ENCODE peak calls at places on chromosomes 13 and 19, in six cellular contexts. B is AML-193, J is B cell, O is GDM1, W is neural progenitor cell, R is esophagus squamous epithelium. M is an unnamed sample.

GRCh38 chr13:30572859-30573275 is 44.9 kb upstream of the USPL1 start:
- DNase-seq in W (no peak), R (no peak), B (peak), O (peak), J (peak), M (peak)

GRCh38 chr13:37685206-37685605 is 86.6 kb upstream of the POSTN start:
- DNase-seq in R (no peak), W (no peak), B (no peak), O (no peak), J (no peak), M (no peak)

GRCh38 chr19:37930416-37930815 is 23.4 kb downstream of the SIPA1L3 start:
- DNase-seq in B (no peak), J (no peak), W (no peak), R (no peak), O (no peak), M (no peak)

GRCh38 chr19:57841364-57841763 is 8.3 kb upstream of the ZNF587 start:
- DNase-seq in R (no peak), W (no peak), J (no peak), O (no peak), B (no peak), M (no peak)

GRCh38 chr13:47033216-47033615 is 136.4 kb upstream of the HTR2A start:
- DNase-seq in R (no peak), J (no peak), O (no peak), B (no peak), W (no peak), M (no peak)

GRCh38 chr19:38559428-38560401 is 58.0 kb downstream of the MAP4K1 start:
- DNase-seq in R (no peak), O (no peak), J (no peak), W (no peak), B (no peak), M (peak)

GRCh38 chr13:60655268-60655667 is 258.2 kb downstream of the TDRD3 start:
- DNase-seq in W (no peak), B (no peak), O (no peak), R (no peak), J (no peak), M (no peak)

GRCh38 chr13:44816701-44817684 is 172.3 kb downstream of the NUFIP1 start:
- DNase-seq in O (no peak), J (no peak), W (no peak), R (no peak), B (no peak), M (no peak)

GRCh38 chr13:75219479-75220237 is 262.3 kb downstream of the TBC1D4 start:
- DNase-seq in R (peak), J (peak), O (peak), B (peak), W (peak), M (peak)

GRCh38 chr13:31038834-31039552 is 106.5 kb downstream of the TEX26 start:
- DNase-seq in W (no peak), B (peak), O (peak), R (no peak), J (no peak), M (peak)

GRCh38 chr19:22619371-22619770 is 14.8 kb upstream of the ZNF492 start:
- DNase-seq in O (no peak), W (no peak), R (no peak), J (no peak), B (no peak), M (no peak)

GRCh38 chr19:50790365-50790825 is at the start of gene ACP4:
- DNase-seq in O (no peak), W (no peak), R (no peak), B (no peak), J (no peak), M (no peak)

GRCh38 chr19:2014731-2015610 is 543 bp downstream of the BTBD2 start:
- DNase-seq in B (no peak), O (no peak), W (peak), J (peak), R (no peak), M (peak)

GRCh38 chr13:33441015-33441414 is 155.5 kb upstream of the STARD13 start:
- DNase-seq in B (peak), R (no peak), J (no peak), W (peak), O (no peak), M (no peak)

GRCh38 chr19:1826557-1827521 is 14.8 kb upstream of the ATP8B3 start:
- DNase-seq in J (no peak), W (peak), O (no peak), B (no peak), R (no peak), M (peak)

GRCh38 chr13:65401315-65401714 is 1828.8 kb downstream of the PCDH9 start:
- DNase-seq in W (no peak), J (no peak), B (no peak), R (no peak), O (no peak), M (no peak)

GRCh38 chr19:34675919-34676318 is 1.0 kb downstream of the SCGB2B2 start:
- DNase-seq in J (no peak), W (no peak), B (no peak), R (no peak), O (no peak), M (no peak)

GRCh38 chr19:31408460-31409124 is 59.4 kb upstream of the TSHZ3 start:
- DNase-seq in B (peak), J (no peak), W (no peak), R (no peak), O (no peak), M (no peak)

GRCh38 chr19:49864890-49865289 is 2.5 kb downstream of the PNKP start:
- DNase-seq in B (no peak), J (no peak), R (no peak), W (no peak), O (no peak), M (no peak)

GRCh38 chr19:2969104-2969504 is 8.3 kb upstream of the TLE6 start:
- DNase-seq in O (no peak), J (peak), R (no peak), W (no peak), B (no peak), M (no peak)

GRCh38 chr19:33904681-33905080 is 108.0 kb downstream of the KCTD15 start:
- DNase-seq in R (no peak), B (no peak), W (peak), J (no peak), O (no peak), M (no peak)

GRCh38 chr13:110408286-110408685 is 101.2 kb downstream of the COL4A2 start:
- DNase-seq in J (no peak), R (no peak), B (no peak), O (no peak), W (no peak), M (no peak)

GRCh38 chr19:3411636-3412035 is 45.3 kb downstream of the NFIC start:
- DNase-seq in B (no peak), J (no peak), O (no peak), W (no peak), R (no peak), M (no peak)